ENCODE peak calls at places on chromosome X, in six cellular contexts. Z is kidney epithelial cell, U is ecto neural progenitor cell, C is psoas muscle, L is GM04504, A is ELR. N is an unnamed sample.

GRCh38 chrX:22097295-22097694 is 65.2 kb downstream of the PHEX start:
- DNase-seq in Z (peak), U (no peak), C (no peak), L (peak), A (peak), N (peak)

GRCh38 chrX:118350221-118350620 is 4.3 kb downstream of the WDR44 start:
- DNase-seq in Z (no peak), U (no peak), C (no peak), L (no peak), A (peak), N (peak)

GRCh38 chrX:41877167-41877566 is 46.2 kb downstream of the CASK start:
- DNase-seq in Z (no peak), U (no peak), C (no peak), L (no peak), A (no peak), N (no peak)

GRCh38 chrX:24371391-24371972 is 11.0 kb downstream of the SUPT20HL1 start:
- DNase-seq in Z (peak), U (peak), C (peak), L (peak), A (peak), N (peak)

GRCh38 chrX:112997991-112998390 is 157.4 kb upstream of the AMOT start:
- DNase-seq in Z (no peak), U (no peak), C (no peak), L (no peak), A (no peak), N (no peak)

GRCh38 chrX:14095702-14096101 is 66.0 kb upstream of the GEMIN8 start:
- DNase-seq in Z (peak), U (peak), C (peak), L (peak), A (peak), N (peak)

GRCh38 chrX:74249963-74250362 is 54.0 kb upstream of the ZCCHC13 start:
- DNase-seq in Z (no peak), U (no peak), C (no peak), L (no peak), A (no peak), N (no peak)

GRCh38 chrX:40282901-40283674 is 185.3 kb upstream of the BCOR start:
- DNase-seq in Z (no peak), U (no peak), C (no peak), L (no peak), A (no peak), N (no peak)

GRCh38 chrX:13938053-13938765 is 91.5 kb downstream of the GEMIN8 start:
- DNase-seq in Z (no peak), U (peak), C (peak), L (no peak), A (peak), N (peak)

GRCh38 chrX:148049441-148049840 is 68.3 kb downstream of the FMR1NB start:
- DNase-seq in Z (no peak), U (no peak), C (no peak), L (peak), A (peak), N (peak)

GRCh38 chrX:96761566-96761965 is 76.9 kb downstream of the DIAPH2 start:
- DNase-seq in Z (no peak), U (no peak), C (no peak), L (no peak), A (no peak), N (no peak)

GRCh38 chrX:116378961-116379360 is 57.4 kb upstream of the SLC6A14 start:
- DNase-seq in Z (no peak), U (no peak), C (no peak), L (no peak), A (no peak), N (no peak)

GRCh38 chrX:72306085-72306801 is 529 bp upstream of the CITED1 start:
- DNase-seq in Z (no peak), U (peak), C (no peak), L (no peak), A (peak), N (no peak)

GRCh38 chrX:78357342-78358055 is 30.1 kb upstream of the CYSLTR1 start:
- DNase-seq in Z (no peak), U (no peak), C (no peak), L (no peak), A (no peak), N (no peak)

GRCh38 chrX:26918633-26919032 is 544.5 kb downstream of the PPP4R3C start:
- DNase-seq in Z (no peak), U (no peak), C (no peak), L (no peak), A (no peak), N (peak)

GRCh38 chrX:134715930-134716619 is 57.8 kb upstream of the PLAC1 start:
- DNase-seq in Z (no peak), U (no peak), C (no peak), L (no peak), A (no peak), N (no peak)

GRCh38 chrX:70481871-70482270 is 37.2 kb downstream of the DLG3 start:
- DNase-seq in Z (no peak), U (no peak), C (no peak), L (no peak), A (no peak), N (no peak)

GRCh38 chrX:13165266-13165665 is 120.8 kb upstream of the FAM9C start:
- DNase-seq in Z (no peak), U (no peak), C (no peak), L (no peak), A (no peak), N (peak)

GRCh38 chrX:137278825-137279224 is 245.0 kb upstream of the GPR101 start:
- DNase-seq in Z (no peak), U (no peak), C (no peak), L (no peak), A (no peak), N (no peak)

GRCh38 chrX:6227445-6227820 is 1.2 kb downstream of the NLGN4X start:
- DNase-seq in Z (no peak), U (no peak), C (no peak), L (no peak), A (no peak), N (no peak)

GRCh38 chrX:107627792-107628661 is at the start of gene PRPS1:
- DNase-seq in Z (peak), U (peak), C (peak), L (peak), A (peak), N (peak)

GRCh38 chrX:97039363-97040029 is 155.8 kb downstream of the RPA4 start:
- DNase-seq in Z (no peak), U (no peak), C (peak), L (no peak), A (no peak), N (peak)

GRCh38 chrX:119885554-119886428 is 9.9 kb upstream of the AKAP14 start:
- DNase-seq in Z (no peak), U (no peak), C (no peak), L (no peak), A (peak), N (peak)

GRCh38 chrX:110678591-110678990 is 117.0 kb downstream of the CHRDL1 start:
- DNase-seq in Z (no peak), U (no peak), C (no peak), L (no peak), A (peak), N (no peak)

GRCh38 chrX:21959362-21960051 is 19.0 kb downstream of the SMS start:
- DNase-seq in Z (no peak), U (no peak), C (no peak), L (no peak), A (no peak), N (no peak)

GRCh38 chrX:57528670-57529255 is 63.0 kb upstream of the ZXDB start:
- DNase-seq in Z (no peak), U (no peak), C (no peak), L (peak), A (peak), N (peak)

GRCh38 chrX:14712096-14712495 is 160.8 kb downstream of the FANCB start:
- DNase-seq in Z (no peak), U (no peak), C (no peak), L (no peak), A (peak), N (no peak)

GRCh38 chrX:69615779-69616519 is at the start of gene EDA:
- DNase-seq in Z (peak), U (peak), C (peak), L (peak), A (peak), N (peak)

GRCh38 chrX:50805316-50805715 is 8.7 kb downstream of the SHROOM4 start:
- DNase-seq in Z (peak), U (no peak), C (no peak), L (no peak), A (no peak), N (no peak)

GRCh38 chrX:47146936-47147859 is 2.2 kb downstream of the RBM10 start:
- DNase-seq in Z (no peak), U (no peak), C (no peak), L (no peak), A (no peak), N (no peak)

GRCh38 chrX:2552621-2553297 is 52.0 kb upstream of the DHRSX start:
- DNase-seq in Z (peak), U (no peak), C (no peak), L (peak), A (peak), N (peak)

GRCh38 chrX:103356023-103356798 is at the start of gene TCEAL9:
- DNase-seq in Z (peak), U (peak), C (peak), L (no peak), A (peak), N (peak)

GRCh38 chrX:10833299-10834169 is 213.1 kb upstream of the MID1 start:
- DNase-seq in Z (peak), U (peak), C (no peak), L (no peak), A (no peak), N (peak)

GRCh38 chrX:49876750-49877149 is 2.5 kb upstream of the USP27X start:
- DNase-seq in Z (no peak), U (no peak), C (no peak), L (no peak), A (peak), N (peak)